ENCODE peak calls at places on chromosome 17, in nine cellular contexts. J is stimulated activated CD4-positive, alpha-beta T cell treated with anti-CD3 and anti-CD28 coated beads, Interleukin-1b, Interleukin-23, amount 100 ng/mL, for 1 hour; F is left cardiac atrium; D is NCI-H1048; B is head of caudate nucleus; T is skeletal muscle cell; Q is GM13977; U is ascending aorta; P is aorta. O is an unnamed sample.

GRCh38 chr17:2101448-2102257 is 46.8 kb downstream of the HIC1 start:
- DNase-seq in J (no peak), F (peak), D (peak), B (no peak), T (no peak), Q (no peak), U (no peak), P (no peak), O (no peak)

GRCh38 chr17:76612977-76613851 is 27.6 kb upstream of the ST6GALNAC2 start:
- DNase-seq in J (no peak), F (no peak), D (no peak), B (no peak), T (no peak), Q (no peak), U (no peak), P (peak), O (no peak)

GRCh38 chr17:12927541-12928425 is 90.0 kb downstream of the ELAC2 start:
- DNase-seq in J (no peak), F (peak), D (no peak), B (no peak), T (no peak), Q (no peak), U (no peak), P (no peak), O (no peak)

GRCh38 chr17:33124871-33125551 is 133.4 kb downstream of the SPACA3 start:
- DNase-seq in J (no peak), F (no peak), D (no peak), B (no peak), T (no peak), Q (no peak), U (no peak), P (no peak), O (no peak)

GRCh38 chr17:57675427-57675826 is 69.7 kb downstream of the CCDC182 start:
- DNase-seq in J (no peak), F (no peak), D (no peak), B (no peak), T (no peak), Q (no peak), U (no peak), P (no peak), O (no peak)

GRCh38 chr17:81034779-81035388 is at the start of gene BAIAP2:
- DNase-seq in J (peak), F (peak), D (peak), B (peak), T (peak), Q (peak), U (peak), P (peak), O (peak)

GRCh38 chr17:44757045-44757917 is 1.5 kb upstream of the ADAM11 start:
- DNase-seq in J (no peak), F (peak), D (no peak), B (no peak), T (no peak), Q (no peak), U (no peak), P (no peak), O (no peak)

GRCh38 chr17:77479817-77480508 is 339.2 kb downstream of the SEC14L1 start:
- DNase-seq in J (no peak), F (no peak), D (no peak), B (no peak), T (no peak), Q (no peak), U (no peak), P (no peak), O (no peak)

GRCh38 chr17:42531455-42532354 is 4.3 kb upstream of the NAGLU start:
- DNase-seq in J (no peak), F (peak), D (no peak), B (peak), T (no peak), Q (peak), U (no peak), P (peak), O (peak)

GRCh38 chr17:77696151-77696719 is 262.3 kb upstream of the TNRC6C start:
- DNase-seq in J (no peak), F (no peak), D (no peak), B (peak), T (no peak), Q (peak), U (no peak), P (peak), O (no peak)

GRCh38 chr17:50829336-50829735 is 6.0 kb upstream of the WFIKKN2 start:
- DNase-seq in J (no peak), F (no peak), D (no peak), B (no peak), T (no peak), Q (peak), U (no peak), P (peak), O (no peak)

GRCh38 chr17:2958706-2959222 is 104.6 kb downstream of the OR1D5 start:
- DNase-seq in J (no peak), F (no peak), D (no peak), B (no peak), T (no peak), Q (no peak), U (no peak), P (peak), O (peak)

GRCh38 chr17:379531-380200 is 27.1 kb upstream of the RPH3AL start:
- DNase-seq in J (no peak), F (peak), D (no peak), B (no peak), T (no peak), Q (no peak), U (no peak), P (no peak), O (no peak)

GRCh38 chr17:15480209-15480608 is 12.8 kb upstream of the CDRT4 start:
- DNase-seq in J (no peak), F (no peak), D (no peak), B (no peak), T (no peak), Q (no peak), U (no peak), P (no peak), O (peak)

GRCh38 chr17:50221500-50222480 is 20.4 kb upstream of the COL1A1 start:
- DNase-seq in J (no peak), F (peak), D (no peak), B (peak), T (no peak), Q (peak), U (peak), P (peak), O (peak)

GRCh38 chr17:61856078-61856477 is 7.2 kb downstream of the BRIP1 start:
- DNase-seq in J (no peak), F (no peak), D (no peak), B (no peak), T (no peak), Q (no peak), U (no peak), P (no peak), O (no peak)

GRCh38 chr17:59618894-59619312 is 792 bp upstream of the CLTC start:
- DNase-seq in J (peak), F (no peak), D (peak), B (no peak), T (peak), Q (no peak), U (no peak), P (no peak), O (no peak)

GRCh38 chr17:50346313-50347086 is 574 bp downstream of the XYLT2 start:
- DNase-seq in J (no peak), F (peak), D (no peak), B (no peak), T (no peak), Q (peak), U (no peak), P (peak), O (peak)

GRCh38 chr17:78935419-78936323 is 10.5 kb upstream of the TIMP2 start:
- DNase-seq in J (no peak), F (peak), D (no peak), B (no peak), T (peak), Q (no peak), U (peak), P (peak), O (peak)